ENCODE peak calls at places on chromosome 17, in six cellular contexts. E, O, P, G, B and R are unnamed samples.

GRCh38 chr17:54727624-54728023 is 173.0 kb upstream of the TOM1L1 start:
- DNase-seq in B (no peak), O (no peak), G (no peak), E (no peak), P (no peak), R (no peak)

GRCh38 chr17:37037590-37038155 is 88.9 kb downstream of the AATF start:
- DNase-seq in G (no peak), E (no peak), P (no peak), B (no peak), O (no peak), R (no peak)

GRCh38 chr17:36602030-36602737 is 801 bp downstream of the MRM1 start:
- DNase-seq in B (no peak), P (no peak), O (peak), G (peak), E (no peak), R (peak)

GRCh38 chr17:53472586-53472985 is 350.1 kb upstream of the KIF2B start:
- DNase-seq in P (no peak), E (no peak), G (peak), B (no peak), O (no peak), R (no peak)

GRCh38 chr17:76331083-76331482 is 22.6 kb downstream of the PRPSAP1 start:
- DNase-seq in G (no peak), P (no peak), O (no peak), E (no peak), B (no peak), R (no peak)

GRCh38 chr17:31095239-31096105 is 695 bp downstream of the NF1 start:
- DNase-seq in G (peak), P (peak), B (no peak), E (peak), O (peak), R (peak)

GRCh38 chr17:16455997-16456769 is 35.8 kb downstream of the LRRC75A start:
- DNase-seq in E (no peak), P (no peak), G (no peak), O (no peak), B (no peak), R (no peak)

GRCh38 chr17:82754297-82755208 is 2.7 kb downstream of the TBCD start:
- DNase-seq in G (no peak), P (no peak), O (no peak), E (no peak), B (no peak), R (no peak)